ENCODE peak calls at places on chromosomes 4 and X, in six cellular contexts. Q is stimulated activated CD8-positive, alpha-beta memory T cell treated with anti-CD3 and anti-CD28 coated beads, Interleukin-4, amount 100 ng/mL, for 24 hours; Y is mucosa of gallbladder; A is activated naive CD4-positive, alpha-beta T cell treated with anti-CD3 and anti-CD28 coated beads, Interleukin-2, amount 50 U/mL, for 16 hours; H is fibroblast of the conjunctiva; O is GM20000. S is an unnamed sample.

GRCh38 chr4:97496298-97496873 is 646.9 kb downstream of the STPG2 start:
- DNase-seq in Y (peak), Q (no peak), O (no peak), H (no peak), A (no peak), S (no peak)

GRCh38 chrX:50448565-50448964 is 22.1 kb downstream of the DGKK start:
- DNase-seq in Y (no peak), Q (no peak), A (no peak), O (no peak), H (no peak), S (no peak)

GRCh38 chr4:12041828-12042227 is 613.1 kb upstream of the HS3ST1 start:
- DNase-seq in Y (no peak), Q (no peak), O (no peak), A (no peak), H (no peak), S (peak)

GRCh38 chr4:145281224-145281623 is 100.8 kb upstream of the OTUD4 start:
- DNase-seq in Y (no peak), O (no peak), H (no peak), A (no peak), Q (no peak), S (no peak)

GRCh38 chr4:56315041-56315440 is 72.2 kb downstream of the AASDH start:
- DNase-seq in Y (no peak), H (no peak), Q (no peak), O (no peak), A (no peak), S (no peak)

GRCh38 chrX:47658684-47659515 is at the start of gene UXT:
- DNase-seq in O (peak), A (peak), Q (peak), Y (peak), H (peak), S (peak)

GRCh38 chr4:39706334-39706733 is 8.4 kb downstream of the UBE2K start:
- DNase-seq in Y (peak), A (no peak), Q (no peak), H (no peak), O (no peak), S (no peak)

GRCh38 chrX:29044802-29045201 is 457.6 kb downstream of the IL1RAPL1 start:
- DNase-seq in Q (no peak), H (no peak), Y (no peak), O (no peak), A (no peak), S (no peak)

GRCh38 chrX:15761564-15762191 is 23.6 kb downstream of the CA5B start:
- DNase-seq in O (peak), H (no peak), Q (no peak), A (peak), Y (peak), S (peak)

GRCh38 chr4:1337951-1338751 is 8.9 kb upstream of the UVSSA start:
- DNase-seq in H (no peak), Y (no peak), Q (no peak), O (no peak), A (no peak), S (peak)

GRCh38 chr4:6046526-6047129 is 28.4 kb upstream of the C4orf50 start:
- DNase-seq in O (no peak), A (no peak), Q (no peak), Y (no peak), H (no peak), S (no peak)

GRCh38 chrX:13716905-13717304 is 17.5 kb downstream of the TRAPPC2 start:
- DNase-seq in H (no peak), A (no peak), O (no peak), Q (no peak), Y (no peak), S (peak)

GRCh38 chrX:134718329-134719317 is 60.4 kb upstream of the PLAC1 start:
- DNase-seq in A (peak), H (peak), Y (no peak), Q (no peak), O (no peak), S (peak)

GRCh38 chr4:118879409-118879808 is 9.2 kb upstream of the SYNPO2 start:
- DNase-seq in Y (no peak), A (no peak), Q (no peak), O (no peak), H (no peak), S (no peak)

GRCh38 chr4:145178740-145179139 is 1.6 kb downstream of the OTUD4 start:
- DNase-seq in A (no peak), O (peak), H (no peak), Y (no peak), Q (no peak), S (peak)

GRCh38 chr4:169800541-169800940 is 42.8 kb upstream of the HPF1 start:
- DNase-seq in O (no peak), H (no peak), Q (no peak), A (no peak), Y (no peak), S (no peak)

GRCh38 chr4:138202686-138203085 is 39.5 kb downstream of the SLC7A11 start:
- DNase-seq in A (no peak), Q (no peak), H (no peak), O (no peak), Y (peak), S (no peak)

GRCh38 chrX:120305531-120306145 is 5.6 kb downstream of the TMEM255A start:
- DNase-seq in Q (no peak), H (no peak), A (no peak), Y (no peak), O (no peak), S (no peak)

GRCh38 chrX:23883737-23884354 is 23.9 kb downstream of the APOO start:
- DNase-seq in H (peak), O (no peak), Q (no peak), Y (no peak), A (no peak), S (no peak)

GRCh38 chr4:83267121-83267834 is 17.3 kb downstream of the COQ2 start:
- DNase-seq in A (no peak), Y (no peak), O (no peak), H (peak), Q (no peak), S (no peak)

GRCh38 chr4:139509727-139510410 is 46.1 kb downstream of the SETD7 start:
- DNase-seq in Q (no peak), O (no peak), H (no peak), A (no peak), Y (no peak), S (no peak)

GRCh38 chr4:159070742-159071141 is 32.1 kb upstream of the RAPGEF2 start:
- DNase-seq in A (no peak), O (no peak), Q (no peak), H (peak), Y (no peak), S (no peak)

GRCh38 chr4:54781771-54782170 is 124.0 kb downstream of the KIT start:
- DNase-seq in Q (no peak), H (no peak), O (no peak), A (no peak), Y (no peak), S (no peak)

GRCh38 chr4:77505275-77505957 is 100.2 kb upstream of the CXCL13 start:
- DNase-seq in O (no peak), Q (no peak), Y (no peak), A (no peak), H (no peak), S (no peak)

GRCh38 chr4:161704653-161705052 is 459.1 kb downstream of the FSTL5 start:
- DNase-seq in Y (no peak), H (no peak), O (no peak), Q (no peak), A (no peak), S (no peak)

GRCh38 chr4:1045193-1045594 is 33.8 kb downstream of the FGFRL1 start:
- DNase-seq in Y (no peak), Q (no peak), A (no peak), O (no peak), H (no peak), S (no peak)

GRCh38 chr4:11496313-11496956 is 67.7 kb upstream of the HS3ST1 start:
- DNase-seq in Q (no peak), Y (no peak), O (no peak), A (no peak), H (no peak), S (no peak)